ENCODE peak calls at places on chromosome 5, in nine cellular contexts. S is lower leg skin, Q is ovary, I is prostate gland, T is HepG2, K is A549, U is upper lobe of left lung, Y is body of pancreas, R is spleen. J is an unnamed sample.

GRCh38 chr5:58346001-58346400 is 113.9 kb downstream of the PLK2 start:
- DNase-seq in K (no peak), Y (no peak), T (no peak), S (no peak), Q (no peak), U (no peak), R (no peak), I (no peak), J (no peak)

GRCh38 chr5:42250-42649 is 49.7 kb upstream of the PLEKHG4B start:
- DNase-seq in S (no peak), I (no peak), Y (no peak), Q (no peak), T (no peak), K (peak; percentile 41), R (no peak), U (no peak), J (no peak)

GRCh38 chr5:1633605-1634336 is 110.0 kb upstream of the LPCAT1 start:
- DNase-seq in K (peak; percentile 82), R (peak; percentile 96), U (peak; percentile 81), Y (peak; percentile 78), T (peak; percentile 68), I (peak; percentile 74), S (peak; percentile 96), Q (peak; percentile 82), J (no peak)

GRCh38 chr5:142826741-142827492 is 56.7 kb downstream of the ARHGAP26 start:
- DNase-seq in T (no peak), I (no peak), U (peak; percentile 73), R (no peak), S (no peak), K (peak; percentile 47), Y (peak; percentile 72), Q (no peak), J (peak; percentile 40)

GRCh38 chr5:122846051-122846567 is 696 bp downstream of the SNX24 start:
- DNase-seq in K (peak; percentile 47), U (peak; percentile 31), T (peak; percentile 84), S (no peak), Q (no peak), R (no peak), Y (no peak), I (no peak), J (peak; percentile 48)

GRCh38 chr5:1418921-1419280 is 26.3 kb downstream of the SLC6A3 start:
- DNase-seq in Y (no peak), Q (no peak), R (no peak), U (no peak), I (no peak), T (no peak), S (no peak), K (no peak), J (no peak)

GRCh38 chr5:173592050-173592669 is 24.3 kb downstream of the BOD1 start:
- DNase-seq in T (no peak), R (no peak), I (no peak), U (no peak), Y (no peak), Q (no peak), K (peak; percentile 65), S (no peak), J (no peak)

GRCh38 chr5:19270153-19270552 is 717.8 kb downstream of the CDH18 start:
- DNase-seq in U (no peak), I (no peak), K (no peak), Q (no peak), Y (no peak), S (no peak), T (no peak), R (no peak), J (no peak)

GRCh38 chr5:175814676-175815075 is 56.7 kb upstream of the CPLX2 start:
- DNase-seq in Y (no peak), Q (no peak), K (peak; percentile 76), T (no peak), U (no peak), I (no peak), R (peak; percentile 40), S (no peak), J (peak; percentile 84)

GRCh38 chr5:77670526-77670925 is 32.0 kb upstream of the OTP start:
- DNase-seq in R (no peak), Q (no peak), T (no peak), I (no peak), Y (no peak), U (no peak), K (no peak), S (no peak), J (no peak)

GRCh38 chr5:36398137-36398536 is 96.4 kb upstream of the RANBP3L start:
- DNase-seq in I (no peak), T (peak; percentile 20), S (no peak), K (peak; percentile 14), Q (no peak), R (no peak), Y (no peak), U (no peak), J (no peak)

GRCh38 chr5:23026252-23027170 is 173.4 kb upstream of the CDH12 start:
- DNase-seq in S (no peak), Y (no peak), U (no peak), I (no peak), R (no peak), K (no peak), Q (no peak), T (no peak), J (no peak)

GRCh38 chr5:45521067-45521466 is 175.1 kb downstream of the HCN1 start:
- DNase-seq in I (no peak), T (peak; percentile 2), R (no peak), Q (no peak), S (no peak), Y (peak; percentile 61), K (peak; percentile 0), U (no peak), J (peak; percentile 4)

GRCh38 chr5:72163349-72163983 is 56.2 kb downstream of the MAP1B start:
- DNase-seq in U (no peak), T (no peak), I (no peak), Y (no peak), S (no peak), K (no peak), Q (no peak), R (no peak), J (no peak)

GRCh38 chr5:171390883-171391677 is 3.4 kb downstream of the NPM1 start:
- DNase-seq in K (no peak), Y (no peak), R (peak; percentile 47), U (no peak), S (no peak), T (no peak), I (no peak), Q (no peak), J (no peak)

GRCh38 chr5:57692582-57693487 is 210.2 kb upstream of the ACTBL2 start:
- DNase-seq in Y (peak; percentile 81), T (peak; percentile 92), U (peak; percentile 77), K (peak; percentile 93), I (no peak), Q (peak; percentile 76), R (no peak), S (peak; percentile 87), J (peak; percentile 60)

GRCh38 chr5:173228107-173228506 is 6.9 kb downstream of the NKX2-5 start:
- DNase-seq in T (no peak), S (no peak), R (no peak), U (no peak), I (no peak), Q (no peak), Y (no peak), K (no peak), J (no peak)

GRCh38 chr5:42799668-42800114 is 12.0 kb downstream of the SELENOP start:
- DNase-seq in Y (no peak), U (no peak), I (no peak), T (no peak), K (no peak), Q (no peak), S (no peak), R (no peak), J (no peak)
- TF ChIP-seq POLR2A in Y (peak; percentile 3), U (no peak), I (no peak), T (peak; percentile 76), K (no peak), Q (no peak), S (no peak), R (no peak), J (no peak)

GRCh38 chr5:74640450-74641013 is at the start of gene ENC1:
- DNase-seq in Q (peak; percentile 81), T (peak; percentile 95), Y (peak; percentile 83), S (peak; percentile 95), K (peak; percentile 92), U (peak; percentile 88), R (peak; percentile 99), I (peak; percentile 80), J (peak; percentile 35)
- TF ChIP-seq POLR2A in Q (peak; percentile 26), T (peak; percentile 98), Y (peak; percentile 87), S (no peak), K (peak; percentile 97), U (peak; percentile 31), R (peak; percentile 74), I (peak; percentile 62), J (peak; percentile 100)

GRCh38 chr5:132753135-132753987 is 6.1 kb downstream of the CCNI2 start:
- DNase-seq in I (peak; percentile 51), K (peak; percentile 18), R (no peak), U (no peak), Y (peak; percentile 53), T (peak; percentile 29), Q (no peak), S (peak; percentile 83), J (no peak)

GRCh38 chr5:132750471-132751230 is 3.4 kb downstream of the CCNI2 start:
- DNase-seq in R (no peak), K (no peak), T (no peak), Q (no peak), Y (no peak), S (no peak), I (peak; percentile 2), U (no peak), J (no peak)

GRCh38 chr5:132752581-132753125 is 5.4 kb downstream of the CCNI2 start:
- DNase-seq in T (no peak), K (no peak), R (no peak), I (no peak), S (no peak), Y (no peak), Q (no peak), U (no peak), J (no peak)

GRCh38 chr5:132751444-132751843 is 4.2 kb downstream of the CCNI2 start:
- DNase-seq in K (no peak), Y (no peak), Q (peak; percentile 54), S (no peak), R (no peak), T (no peak), I (no peak), U (no peak), J (no peak)

GRCh38 chr5:132751971-132752580 is 4.8 kb downstream of the CCNI2 start:
- DNase-seq in S (no peak), I (no peak), T (no peak), K (no peak), Q (no peak), Y (no peak), R (no peak), U (no peak), J (no peak)
- TF ChIP-seq POLR2A in S (no peak), I (no peak), T (no peak), K (no peak), Q (no peak), Y (no peak), R (no peak), U (no peak), J (no peak)

GRCh38 chr5:55994998-55995914 is 493 bp upstream of the IL6ST start:
- DNase-seq in U (peak; percentile 96), R (peak; percentile 97), Q (peak; percentile 98), I (peak; percentile 98), Y (peak; percentile 98), T (peak; percentile 96), K (peak; percentile 97), S (peak; percentile 99), J (peak; percentile 83)
- TF ChIP-seq POLR2A in U (peak; percentile 86), R (no peak), Q (peak; percentile 91), I (peak; percentile 91), Y (peak; percentile 70), T (no peak), K (peak; percentile 50), S (no peak), J (peak; percentile 54)